ENCODE peak calls at places on chromosome 21, in seven cellular contexts. W is heart right ventricle; T is lower leg skin; B is adipocyte; Q is A549; C is fibroblast of mammary gland; I is CD8-positive, alpha-beta T cell. M is an unnamed sample.

GRCh38 chr21:45580181-45580575 is 37.9 kb upstream of the SLC19A1 start:
- DNase-seq in W (no peak), T (peak), I (no peak), B (no peak), Q (no peak), C (no peak), M (no peak)

GRCh38 chr21:46570631-46571030 is 34.3 kb downstream of the S100B start:
- DNase-seq in Q (no peak), T (no peak), I (no peak), W (no peak), C (no peak), B (no peak), M (no peak)

GRCh38 chr21:45551316-45551715 is 9.1 kb upstream of the SLC19A1 start:
- DNase-seq in W (no peak), T (peak), B (peak), Q (peak), C (peak), I (no peak), M (peak)

GRCh38 chr21:29196664-29197052 is 66.2 kb downstream of the MAP3K7CL start:
- DNase-seq in Q (no peak), C (no peak), W (no peak), B (no peak), T (no peak), I (no peak), M (no peak)

GRCh38 chr21:42248783-42249597 is 30.1 kb downstream of the ABCG1 start:
- DNase-seq in I (no peak), Q (no peak), T (no peak), W (no peak), C (no peak), B (no peak), M (no peak)

GRCh38 chr21:34545079-34545884 is 33.3 kb upstream of the KCNE1 start:
- DNase-seq in I (no peak), Q (peak), B (peak), W (no peak), T (no peak), C (peak), M (no peak)

GRCh38 chr21:43933146-43933673 is 68.2 kb downstream of the AGPAT3 start:
- DNase-seq in C (no peak), Q (no peak), T (no peak), W (no peak), I (no peak), B (no peak), M (no peak)

GRCh38 chr21:43716376-43717165 is 2.4 kb upstream of the PDXK start:
- DNase-seq in Q (no peak), C (peak), W (no peak), I (no peak), T (no peak), B (peak), M (no peak)

GRCh38 chr21:31732891-31733520 is 1.1 kb upstream of the SCAF4 start:
- DNase-seq in T (no peak), Q (peak), B (no peak), W (peak), I (no peak), C (peak), M (no peak)

GRCh38 chr21:33232640-33233039 is 2.9 kb downstream of the IFNAR2 start:
- DNase-seq in B (no peak), Q (no peak), T (no peak), C (no peak), I (no peak), W (no peak), M (no peak)

GRCh38 chr21:25557170-25557569 is 50.1 kb downstream of the MRPL39 start:
- DNase-seq in T (no peak), Q (no peak), W (no peak), I (no peak), B (no peak), C (peak), M (no peak)

GRCh38 chr21:44065428-44065827 is 41.8 kb upstream of the PWP2 start:
- DNase-seq in I (peak), W (no peak), B (no peak), Q (no peak), T (peak), C (peak), M (peak)

GRCh38 chr21:29376556-29376955 is 77.8 kb downstream of the BACH1 start:
- DNase-seq in T (no peak), B (no peak), W (peak), Q (peak), C (peak), I (peak), M (no peak)

GRCh38 chr21:43662286-43662685 is 2.9 kb downstream of the RRP1B start:
- DNase-seq in T (no peak), W (no peak), B (no peak), Q (no peak), C (peak), I (no peak), M (no peak)

GRCh38 chr21:44012474-44013379 is 618 bp downstream of the TRAPPC10 start:
- DNase-seq in T (peak), W (peak), Q (peak), C (no peak), B (peak), I (peak), M (no peak)

GRCh38 chr21:28421716-28422480 is 570.8 kb downstream of the LTN1 start:
- DNase-seq in C (peak), Q (no peak), T (no peak), I (no peak), B (peak), W (no peak), M (peak)

GRCh38 chr21:21200939-21201610 is 202.9 kb downstream of the NCAM2 start:
- DNase-seq in W (no peak), I (no peak), C (peak), T (no peak), Q (no peak), B (no peak), M (no peak)

GRCh38 chr21:32653326-32653901 is 41.2 kb upstream of the CFAP298 start:
- DNase-seq in W (no peak), T (no peak), Q (peak), B (peak), I (no peak), C (peak), M (no peak)

GRCh38 chr21:45513003-45513706 is 29.1 kb downstream of the SLC19A1 start:
- DNase-seq in T (no peak), I (no peak), B (no peak), C (no peak), Q (no peak), W (no peak), M (no peak)

GRCh38 chr21:45404726-45405270 is at the start of gene COL18A1:
- DNase-seq in T (no peak), W (peak), I (no peak), C (peak), B (peak), Q (peak), M (no peak)

GRCh38 chr21:38440746-38441145 is 57.5 kb downstream of the ERG start:
- DNase-seq in B (peak), T (no peak), W (no peak), Q (peak), I (no peak), C (peak), M (peak)
- H3K4me3 ChIP-seq in B (no peak), T (no peak), W (no peak), Q (no peak), I (no peak), C (no peak), M (no peak)

GRCh38 chr21:39349211-39350093 is 564 bp upstream of the HMGN1 start:
- DNase-seq in Q (peak), W (peak), B (peak), C (peak), T (peak), I (peak), M (peak)

GRCh38 chr21:39348040-39348354 is 891 bp downstream of the HMGN1 start:
- DNase-seq in T (no peak), B (no peak), C (no peak), I (peak), W (no peak), Q (no peak), M (no peak)

GRCh38 chr21:39348355-39349210 is at the start of gene HMGN1:
- DNase-seq in T (peak), B (peak), I (peak), C (peak), W (peak), Q (peak), M (peak)

GRCh38 chr21:39347537-39347936 is 1.4 kb downstream of the HMGN1 start:
- DNase-seq in Q (no peak), C (no peak), B (peak), I (no peak), W (no peak), T (peak), M (no peak)

GRCh38 chr21:39350094-39351006 is 1.5 kb upstream of the HMGN1 start:
- DNase-seq in Q (no peak), C (peak), W (no peak), B (no peak), I (no peak), T (peak), M (no peak)
- H3K4me3 ChIP-seq in Q (peak), C (peak), W (peak), B (peak), I (peak), T (no peak), M (peak)

GRCh38 chr21:36698160-36699025 is 522 bp upstream of the SIM2 start:
- DNase-seq in I (no peak), B (no peak), Q (peak), W (no peak), C (no peak), T (no peak), M (no peak)
- H3K4me3 ChIP-seq in I (no peak), B (peak), Q (peak), W (peak), C (no peak), T (no peak), M (peak)

GRCh38 chr21:38493549-38494253 is 4.6 kb downstream of the ERG start:
- DNase-seq in W (no peak), B (no peak), Q (no peak), T (no peak), I (no peak), C (no peak), M (no peak)
- H3K4me3 ChIP-seq in W (peak), B (no peak), Q (no peak), T (no peak), I (no peak), C (no peak), M (no peak)

DNA sequence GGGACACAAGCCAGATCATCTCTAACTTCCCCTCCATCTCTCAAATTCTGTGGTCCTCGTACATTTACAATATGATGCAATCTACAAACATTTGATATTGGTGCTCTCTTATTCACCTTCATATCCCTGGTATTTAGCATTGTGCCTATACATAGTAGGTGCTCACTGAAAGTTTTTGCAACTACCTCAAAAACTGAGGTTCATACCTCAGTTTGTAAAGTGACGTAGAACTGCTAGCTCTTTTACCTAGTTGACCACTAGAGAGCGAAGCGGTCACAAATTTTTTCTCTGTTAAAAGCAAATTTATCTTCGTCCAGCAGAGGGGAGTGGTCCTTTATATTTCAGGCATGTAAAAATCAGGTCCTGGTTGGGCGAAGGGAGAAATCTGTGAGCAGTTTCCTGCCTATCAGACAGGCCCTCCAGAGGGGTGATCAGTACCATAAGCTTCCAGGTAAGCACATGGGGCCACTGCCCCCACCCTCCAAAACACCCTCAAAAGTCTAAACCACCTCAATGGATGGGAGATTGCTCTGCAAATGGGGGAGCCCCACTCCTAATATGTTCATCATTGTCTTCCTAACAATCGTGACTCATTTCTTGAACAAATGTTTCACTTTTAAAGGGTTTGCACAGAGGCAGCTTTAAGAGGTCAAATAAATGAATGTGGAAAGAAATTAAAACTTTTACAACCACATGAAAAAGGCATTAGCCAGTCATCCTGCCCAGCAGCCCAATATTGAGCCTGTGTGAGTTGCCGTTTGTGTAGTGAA is 10.6 kb upstream of the HLCS start:
- DNase-seq in B (peak), T (no peak), W (peak), Q (peak), I (no peak), C (peak), M (peak)
- H3K4me3 ChIP-seq in B (peak), T (no peak), W (no peak), Q (no peak), I (no peak), C (no peak), M (no peak)

M was measured in skeletal muscle cell.